ENCODE peak calls at places on chromosomes 3 and 15, in six cellular contexts. M, Y, D, I, E and K are unnamed samples.

GRCh38 chr15:99435761-99436346 is 129.9 kb upstream of the MEF2A start:
- DNase-seq in M (no peak), Y (no peak), D (peak; percentile 73), I (no peak), E (no peak), K (no peak)

GRCh38 chr3:22141769-22142168 is 390.8 kb upstream of the ZNF385D start:
- DNase-seq in M (no peak), Y (no peak), D (no peak), I (no peak), E (no peak), K (no peak)

GRCh38 chr15:88979674-88980073 is 66.5 kb upstream of the MFGE8 start:
- DNase-seq in M (no peak), Y (no peak), D (no peak), I (no peak), E (no peak), K (no peak)

GRCh38 chr3:119279844-119280243 is 14.3 kb upstream of the ARHGAP31 start:
- DNase-seq in M (no peak), Y (no peak), D (no peak), I (no peak), E (no peak), K (no peak)

GRCh38 chr3:72912532-72912931 is 24.7 kb downstream of the GXYLT2 start:
- DNase-seq in M (no peak), Y (no peak), D (no peak), I (no peak), E (no peak), K (peak; percentile 19)

GRCh38 chr3:157700405-157700804 is 197.2 kb upstream of the VEPH1 start:
- DNase-seq in M (no peak), Y (no peak), D (no peak), I (no peak), E (no peak), K (no peak)

GRCh38 chr15:52326758-52327157 is 31.2 kb upstream of the MYO5C start:
- DNase-seq in M (no peak), Y (no peak), D (no peak), I (no peak), E (no peak), K (peak; percentile 13)

GRCh38 chr15:75348034-75348562 is 1.3 kb downstream of the NEIL1 start:
- DNase-seq in M (no peak), Y (no peak), D (no peak), I (no peak), E (no peak), K (peak; percentile 13)

GRCh38 chr15:39998511-39998910 is 40.5 kb downstream of the SRP14 start:
- DNase-seq in M (no peak), Y (no peak), D (no peak), I (no peak), E (no peak), K (no peak)

GRCh38 chr3:36603423-36603822 is 160.9 kb downstream of the DCLK3 start:
- DNase-seq in M (no peak), Y (no peak), D (no peak), I (peak; percentile 4), E (no peak), K (no peak)

GRCh38 chr15:62228604-62229003 is 63.5 kb upstream of the C2CD4B start:
- DNase-seq in M (no peak), Y (no peak), D (no peak), I (no peak), E (no peak), K (no peak)